ENCODE peak calls at places on chromosomes 3 and 15, in six cellular contexts. Q, C, M, U, L and D are unnamed samples.

GRCh38 chr3:87488725-87489124 is 212.3 kb upstream of the POU1F1 start:
- DNase-seq in Q (no peak), C (no peak), M (no peak), L (no peak), U (no peak), D (no peak)

GRCh38 chr3:172391592-172392302 is 56.5 kb downstream of the GHSR start:
- DNase-seq in M (peak; percentile 55), C (peak; percentile 72), Q (no peak), L (no peak), U (no peak), D (no peak)

GRCh38 chr3:39809181-39809994 is at the start of gene MYRIP:
- DNase-seq in Q (peak; percentile 85), M (no peak), L (peak; percentile 20), U (peak; percentile 20), C (peak; percentile 81), D (peak; percentile 51)

GRCh38 chr15:34039506-34040123 is 611 bp upstream of the AVEN start:
- DNase-seq in C (peak; percentile 6), Q (no peak), U (no peak), M (peak; percentile 16), L (no peak), D (no peak)

GRCh38 chr3:13891492-13892073 is 11.7 kb upstream of the WNT7A start:
- DNase-seq in Q (no peak), U (no peak), M (no peak), C (no peak), L (no peak), D (no peak)

GRCh38 chr3:94259291-94259690 is 196.4 kb downstream of the NSUN3 start:
- DNase-seq in M (no peak), C (no peak), Q (no peak), U (no peak), L (no peak), D (no peak)

GRCh38 chr3:72997421-72997961 is 880 bp downstream of the PPP4R2 start:
- DNase-seq in M (peak; percentile 49), U (peak; percentile 49), L (no peak), Q (no peak), C (peak; percentile 71), D (no peak)

GRCh38 chr15:68795298-68795848 is 25.3 kb downstream of the ANP32A start:
- DNase-seq in Q (peak; percentile 93), U (peak; percentile 93), C (peak; percentile 93), M (peak; percentile 82), L (peak; percentile 81), D (peak; percentile 88)

GRCh38 chr3:43281020-43281419 is 5.3 kb upstream of the SNRK start:
- DNase-seq in M (no peak), L (no peak), U (no peak), C (no peak), Q (no peak), D (no peak)

GRCh38 chr3:156676467-156677119 is 2.2 kb downstream of the TIPARP start:
- DNase-seq in Q (no peak), M (no peak), L (no peak), C (no peak), U (no peak), D (no peak)
- H3K27ac ChIP-seq in Q (peak overlapping the region; percentile 5), M (peak overlapping the region; percentile 91), L (peak overlapping the region; percentile 95), C (peak overlapping the region; percentile 80), U (no peak overlapping the region), D (peak overlapping the region; percentile 96)

GRCh38 chr15:43510230-43511011 is 7.0 kb upstream of the MAP1A start:
- DNase-seq in Q (peak; percentile 99), L (peak; percentile 98), M (peak; percentile 98), C (peak; percentile 98), U (peak; percentile 98), D (peak; percentile 98)
- TF ChIP-seq CTCF in Q (peak; percentile 18), L (peak; percentile 27), M (peak; percentile 72), C (peak; percentile 20), U (peak; percentile 52), D (peak; percentile 50)

GRCh38 chr3:134353171-134353825 is 20.9 kb downstream of the AMOTL2 start:
- DNase-seq in C (no peak), Q (no peak), U (no peak), L (no peak), M (no peak), D (no peak)
- H3K36me3 ChIP-seq in C (peaks cover 38% of the 10 kb centered on the region), Q (peaks cover 42% of the 10 kb centered on the region), U (peaks cover 38% of the 10 kb centered on the region), L (no peaks in the 10 kb centered on the region), M (peaks cover 38% of the 10 kb centered on the region), D (peaks cover 38% of the 10 kb centered on the region)

DNA sequence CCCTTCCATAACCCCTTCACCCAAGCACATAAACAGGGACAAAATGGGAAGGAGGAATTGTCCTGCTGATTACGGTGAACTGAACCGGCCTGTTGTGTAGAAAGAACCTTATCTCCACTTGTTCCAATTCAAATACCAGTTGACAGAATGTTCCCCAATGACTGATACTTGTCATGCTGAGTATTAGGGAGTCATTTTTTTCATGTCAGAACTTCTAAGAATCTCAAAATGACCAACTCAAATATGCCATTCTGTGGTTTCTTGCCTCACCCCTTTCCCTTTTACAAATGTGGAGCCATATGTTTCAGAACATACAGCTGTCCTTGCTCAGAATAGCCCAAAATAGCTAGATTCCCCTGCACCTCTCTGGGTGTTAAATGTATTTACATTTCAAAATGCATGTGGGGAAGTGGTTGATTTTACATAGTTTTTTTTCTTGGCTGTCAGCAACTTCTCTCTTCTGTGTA is 405.9 kb upstream of the TBL1XR1 start:
- DNase-seq in U (no peak), C (peak; percentile 34), M (no peak), Q (no peak), L (no peak), D (no peak)
- H3K27ac ChIP-seq in U (no peak overlapping the region), C (no peak overlapping the region), M (no peak overlapping the region), Q (peak overlapping the region; percentile 20), L (no peak overlapping the region), D (no peak overlapping the region)

GRCh38 chr3:144775581-144775980 is 804.0 kb downstream of the DIPK2A start:
- DNase-seq in M (no peak), L (no peak), C (peak; percentile 65), Q (no peak), U (no peak), D (no peak)
- TF ChIP-seq CTCF in M (no peak), L (no peak), C (no peak), Q (no peak), U (no peak), D (no peak)